ENCODE peak calls at places on chromosomes 6 and 20, in five cellular contexts. One of them, this sample, is unnamed.

GRCh38 chr6:139336488-139336887 is 38.0 kb downstream of the CITED2 start:
- DNase-seq in PC-9: no peak
- DNase-seq in GM13976: no peak
- DNase-seq in GM13977: no peak
- DNase-seq in AG04450: no peak
- DNase-seq in this sample: no peak

GRCh38 chr20:41347523-41348429 is 7.2 kb downstream of the LPIN3 start:
- DNase-seq in AG04450: no peak
- DNase-seq in PC-9: no peak
- DNase-seq in GM13976: no peak
- DNase-seq in GM13977: no peak
- DNase-seq in this sample: no peak

GRCh38 chr6:41937881-41938574 is 3.6 kb downstream of the CCND3 start:
- DNase-seq in GM13976: no peak
- DNase-seq in GM13977: no peak
- DNase-seq in AG04450: no peak
- DNase-seq in PC-9: no peak
- DNase-seq in this sample: no peak

GRCh38 chr20:59751075-59751711 is 146.9 kb downstream of the PHACTR3 start:
- DNase-seq in AG04450: no peak
- DNase-seq in GM13976: peak; percentile 91
- DNase-seq in GM13977: peak; percentile 86
- DNase-seq in PC-9: no peak
- DNase-seq in this sample: no peak

GRCh38 chr6:108831104-108831503 is 17.1 kb upstream of the ARMC2 start:
- DNase-seq in PC-9: no peak
- DNase-seq in AG04450: no peak
- DNase-seq in GM13977: no peak
- DNase-seq in GM13976: no peak
- DNase-seq in this sample: no peak

GRCh38 chr6:149323925-149324324 is 6.4 kb downstream of the TAB2 start:
- DNase-seq in GM13976: no peak
- DNase-seq in GM13977: no peak
- DNase-seq in AG04450: no peak
- DNase-seq in PC-9: no peak
- DNase-seq in this sample: no peak

GRCh38 chr6:52416629-52417151 is 3.5 kb upstream of the EFHC1 start:
- DNase-seq in PC-9: peak; percentile 67
- DNase-seq in GM13976: peak; percentile 56
- DNase-seq in GM13977: peak; percentile 61
- DNase-seq in AG04450: no peak
- DNase-seq in this sample: no peak

GRCh38 chr6:42017021-42017643 is 33.2 kb upstream of the TAF8 start:
- DNase-seq in PC-9: no peak
- DNase-seq in GM13977: no peak
- DNase-seq in AG04450: peak; percentile 63
- DNase-seq in GM13976: no peak
- DNase-seq in this sample: no peak

GRCh38 chr6:9611016-9611415 is 803.9 kb downstream of the TFAP2A start:
- DNase-seq in AG04450: no peak
- DNase-seq in GM13976: no peak
- DNase-seq in GM13977: no peak
- DNase-seq in PC-9: no peak
- DNase-seq in this sample: no peak

GRCh38 chr6:9612489-9612888 is 802.4 kb downstream of the TFAP2A start:
- DNase-seq in AG04450: no peak
- DNase-seq in GM13977: no peak
- DNase-seq in GM13976: no peak
- DNase-seq in PC-9: no peak
- DNase-seq in this sample: no peak

GRCh38 chr6:9606435-9607134 is 808.3 kb downstream of the TFAP2A start:
- DNase-seq in GM13977: no peak
- DNase-seq in AG04450: no peak
- DNase-seq in GM13976: no peak
- DNase-seq in PC-9: no peak
- DNase-seq in this sample: no peak
- TF ChIP-seq CTCF in GM13977: no peak
- TF ChIP-seq CTCF in AG04450: no peak
- TF ChIP-seq CTCF in GM13976: no peak
- TF ChIP-seq CTCF in PC-9: no peak
- TF ChIP-seq CTCF in this sample: no peak

DNA sequence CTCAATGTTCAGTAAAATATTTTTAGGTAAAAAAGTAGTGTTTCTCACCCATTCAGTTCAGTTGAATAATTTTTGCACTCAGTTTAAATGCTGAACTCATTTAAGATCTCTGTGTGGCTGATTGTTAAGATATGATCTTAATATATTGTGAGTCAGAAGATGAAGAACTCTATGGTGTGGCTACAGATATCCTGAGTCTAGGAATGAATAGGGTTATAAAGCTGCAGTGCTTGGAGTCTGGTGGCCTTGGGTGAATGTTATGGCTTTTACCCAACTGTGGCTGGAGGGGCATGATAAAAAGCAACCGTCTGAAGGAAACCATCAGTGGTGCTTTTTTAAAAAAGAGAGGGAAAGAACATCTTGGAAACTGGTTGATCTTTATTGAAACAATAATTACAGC is 65.9 kb downstream of the CCN2 start:
- DNase-seq in GM13977: no peak
- DNase-seq in PC-9: no peak
- DNase-seq in GM13976: no peak
- DNase-seq in AG04450: no peak
- DNase-seq in this sample: no peak
- TF ChIP-seq CTCF in GM13977: no peak
- TF ChIP-seq CTCF in PC-9: no peak
- TF ChIP-seq CTCF in GM13976: no peak
- TF ChIP-seq CTCF in AG04450: no peak
- TF ChIP-seq CTCF in this sample: no peak

DNA sequence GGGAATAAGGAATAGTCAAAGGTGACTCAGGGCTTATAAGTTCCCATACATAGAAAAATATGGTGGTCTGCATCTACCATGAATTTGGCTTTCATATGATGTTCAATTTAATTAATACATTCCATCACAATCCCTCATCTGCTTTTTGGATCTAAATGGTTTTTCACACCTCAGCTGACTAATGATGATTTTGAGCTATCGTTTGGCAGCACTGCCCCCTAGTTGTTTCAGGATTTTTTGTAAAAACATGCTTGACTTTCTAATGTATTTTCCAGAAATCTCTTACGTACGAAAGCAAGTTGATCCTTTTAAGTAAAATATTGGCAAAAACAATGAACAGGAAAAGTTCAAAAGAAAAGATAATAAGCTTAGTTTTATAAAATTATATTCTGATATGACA is 408.6 kb upstream of the ADGRB3 start:
- DNase-seq in GM13976: no peak
- DNase-seq in GM13977: no peak
- DNase-seq in AG04450: no peak
- DNase-seq in PC-9: no peak
- DNase-seq in this sample: no peak
- TF ChIP-seq CTCF in GM13976: peak; percentile 15
- TF ChIP-seq CTCF in GM13977: peak; percentile 52
- TF ChIP-seq CTCF in AG04450: peak; percentile 14
- TF ChIP-seq CTCF in PC-9: peak; percentile 39
- TF ChIP-seq CTCF in this sample: no peak

GRCh38 chr6:28981833-28982475 is 23.2 kb downstream of the ZNF311 start:
- DNase-seq in PC-9: peak; percentile 86
- DNase-seq in GM13976: peak; percentile 68
- DNase-seq in GM13977: peak; percentile 73
- DNase-seq in AG04450: peak; percentile 77
- DNase-seq in this sample: peak; percentile 68

GRCh38 chr6:28980797-28981390 is 24.2 kb downstream of the ZNF311 start:
- DNase-seq in GM13976: peak; percentile 53
- DNase-seq in GM13977: peak; percentile 66
- DNase-seq in AG04450: peak; percentile 55
- DNase-seq in PC-9: peak; percentile 88
- DNase-seq in this sample: no peak

GRCh38 chr6:28983838-28984237 is 21.3 kb downstream of the ZNF311 start:
- DNase-seq in PC-9: no peak
- DNase-seq in GM13977: no peak
- DNase-seq in GM13976: no peak
- DNase-seq in AG04450: no peak
- DNase-seq in this sample: no peak

GRCh38 chr6:28981391-28981832 is 23.7 kb downstream of the ZNF311 start:
- DNase-seq in GM13977: no peak
- DNase-seq in PC-9: peak; percentile 58
- DNase-seq in AG04450: no peak
- DNase-seq in GM13976: no peak
- DNase-seq in this sample: peak; percentile 70

DNA sequence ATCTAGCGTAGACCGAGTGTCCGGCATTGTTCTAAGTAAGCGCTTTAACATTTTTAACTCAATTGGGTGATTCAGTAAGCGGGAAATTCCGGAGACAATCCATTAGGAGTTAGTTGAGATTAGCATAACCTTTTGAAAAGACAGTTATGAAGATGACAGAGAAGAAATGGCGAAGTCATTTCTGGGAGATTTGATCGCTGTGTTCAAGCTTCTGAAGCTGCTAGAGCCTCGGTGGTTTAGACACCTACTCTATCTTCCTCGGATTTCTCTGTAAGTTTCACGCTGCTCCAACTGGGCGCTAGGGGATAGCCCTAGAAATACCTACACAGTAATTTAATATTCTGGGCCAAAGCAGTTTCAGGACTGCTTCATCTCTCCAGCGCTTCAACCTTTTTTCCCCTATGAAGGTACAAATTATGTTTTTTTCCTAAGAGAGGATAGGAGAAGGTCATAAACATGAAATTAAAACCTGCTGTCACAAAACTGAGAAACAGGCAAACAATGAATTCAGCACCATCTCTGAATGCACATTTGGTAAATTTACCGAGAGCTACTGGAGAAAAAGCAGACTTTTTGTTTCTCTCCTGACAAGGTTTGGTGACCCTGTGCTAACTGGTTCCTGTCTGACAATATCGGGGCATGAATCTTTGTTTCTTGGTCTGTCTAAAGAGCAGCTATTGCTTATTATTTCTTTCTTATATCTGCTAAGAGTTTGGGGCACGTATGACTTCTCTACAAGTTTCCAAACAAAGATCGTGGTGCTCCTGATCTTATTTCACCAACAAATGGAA is 22.4 kb downstream of the ZNF311 start:
- DNase-seq in GM13977: no peak
- DNase-seq in PC-9: peak; percentile 56
- DNase-seq in GM13976: no peak
- DNase-seq in AG04450: no peak
- DNase-seq in this sample: no peak
- TF ChIP-seq CTCF in GM13977: no peak
- TF ChIP-seq CTCF in PC-9: peak; percentile 19
- TF ChIP-seq CTCF in GM13976: no peak
- TF ChIP-seq CTCF in AG04450: peak; percentile 36
- TF ChIP-seq CTCF in this sample: no peak

This sample was measured in natural killer cell.